ENCODE peak calls at places on chromosomes 13 and 19, in four cellular contexts. One of them, this sample, is unnamed. For H3K4me1, the result is how much of the 10 kb centered on the place peaks cover.

GRCh38 chr13:85529216-85529590 is 270.0 kb downstream of the SLITRK6 start:
- DNase-seq in CD8-positive, alpha-beta memory T cell: no peak
- DNase-seq in H9: no peak
- DNase-seq in RWPE2: no peak
- DNase-seq in this sample: no peak

GRCh38 chr19:2197270-2197669 is 33.5 kb downstream of the DOT1L start:
- DNase-seq in H9: no peak
- DNase-seq in CD8-positive, alpha-beta memory T cell: no peak
- DNase-seq in RWPE2: no peak
- DNase-seq in this sample: no peak

GRCh38 chr19:13839193-13839937 is 37.6 kb upstream of the NANOS3 start:
- DNase-seq in H9: peak
- DNase-seq in RWPE2: peak
- DNase-seq in CD8-positive, alpha-beta memory T cell: peak
- DNase-seq in this sample: peak

GRCh38 chr19:23597661-23598060 is 89.4 kb downstream of the ZNF675 start:
- DNase-seq in CD8-positive, alpha-beta memory T cell: no peak
- DNase-seq in H9: no peak
- DNase-seq in RWPE2: no peak
- DNase-seq in this sample: no peak

GRCh38 chr13:105518086-105518485 is 1017.4 kb downstream of the EFNB2 start:
- DNase-seq in CD8-positive, alpha-beta memory T cell: no peak
- DNase-seq in H9: no peak
- DNase-seq in RWPE2: no peak
- DNase-seq in this sample: no peak

GRCh38 chr19:48568345-48568886 is 16.4 kb downstream of the SULT2B1 start:
- DNase-seq in H9: peak
- DNase-seq in CD8-positive, alpha-beta memory T cell: peak
- DNase-seq in RWPE2: peak
- DNase-seq in this sample: peak

GRCh38 chr13:26951581-26952177 is 191.1 kb upstream of the GPR12 start:
- DNase-seq in CD8-positive, alpha-beta memory T cell: no peak
- DNase-seq in H9: no peak
- DNase-seq in RWPE2: no peak
- DNase-seq in this sample: peak

GRCh38 chr19:7480222-7480974 is 8.4 kb downstream of the PEX11G start:
- DNase-seq in H9: no peak
- DNase-seq in CD8-positive, alpha-beta memory T cell: no peak
- DNase-seq in RWPE2: no peak
- DNase-seq in this sample: no peak

GRCh38 chr13:44906230-44906629 is 83.0 kb downstream of the NUFIP1 start:
- DNase-seq in CD8-positive, alpha-beta memory T cell: no peak
- DNase-seq in RWPE2: no peak
- DNase-seq in H9: no peak
- DNase-seq in this sample: no peak

GRCh38 chr19:10289167-10289835 is 451 bp upstream of the ICAM5 start:
- DNase-seq in CD8-positive, alpha-beta memory T cell: peak
- DNase-seq in H9: peak
- DNase-seq in RWPE2: peak
- DNase-seq in this sample: peak

GRCh38 chr19:18831524-18832330 is at the start of gene UPF1:
- DNase-seq in CD8-positive, alpha-beta memory T cell: peak
- DNase-seq in RWPE2: peak
- DNase-seq in H9: peak
- DNase-seq in this sample: peak

GRCh38 chr19:54451997-54452396 is 3.0 kb downstream of the LENG8 start:
- DNase-seq in RWPE2: no peak
- DNase-seq in CD8-positive, alpha-beta memory T cell: no peak
- DNase-seq in H9: no peak
- DNase-seq in this sample: no peak

GRCh38 chr13:113000575-113000974 is 31.6 kb downstream of the MCF2L start:
- DNase-seq in CD8-positive, alpha-beta memory T cell: no peak
- DNase-seq in RWPE2: no peak
- DNase-seq in H9: no peak
- DNase-seq in this sample: no peak
- H3K4me1 ChIP-seq in CD8-positive, alpha-beta memory T cell: under half
- H3K4me1 ChIP-seq in RWPE2: under half
- H3K4me1 ChIP-seq in H9: under half
- H3K4me1 ChIP-seq in this sample: under half

GRCh38 chr13:48748681-48749080 is 95.0 kb downstream of the CYSLTR2 start:
- DNase-seq in CD8-positive, alpha-beta memory T cell: no peak
- DNase-seq in RWPE2: no peak
- DNase-seq in H9: no peak
- DNase-seq in this sample: no peak
- H3K27ac ChIP-seq in CD8-positive, alpha-beta memory T cell: no peak
- H3K27ac ChIP-seq in RWPE2: no peak
- H3K27ac ChIP-seq in H9: no peak
- H3K27ac ChIP-seq in this sample: no peak

DNA sequence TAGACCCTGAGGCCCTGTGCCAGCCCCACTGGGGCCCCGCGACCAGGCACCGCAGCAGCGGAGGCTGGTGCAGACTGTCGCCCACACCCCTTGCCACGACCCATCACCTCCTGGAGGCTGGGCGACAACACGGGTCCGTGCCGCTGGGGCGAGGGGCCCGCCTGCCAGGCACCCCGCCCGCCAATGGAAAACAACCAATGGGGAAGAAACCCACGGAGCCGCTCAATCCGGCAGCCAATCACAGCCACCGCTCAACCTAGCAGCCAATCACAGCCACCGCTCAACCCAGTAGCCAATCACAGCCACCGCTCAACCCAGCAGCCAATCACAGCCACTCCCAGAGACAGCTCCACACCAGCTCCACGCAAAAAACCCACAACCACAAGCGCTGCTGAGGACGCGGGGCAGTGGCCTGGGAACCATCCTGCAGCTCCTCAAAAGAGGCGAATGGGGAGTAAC is 29.7 kb downstream of the GPX4 start:
- DNase-seq in H9: peak
- DNase-seq in RWPE2: no peak
- DNase-seq in CD8-positive, alpha-beta memory T cell: peak
- DNase-seq in this sample: peak
- H3K4me1 ChIP-seq in H9: under half
- H3K4me1 ChIP-seq in RWPE2: under half
- H3K4me1 ChIP-seq in CD8-positive, alpha-beta memory T cell: under half
- H3K4me1 ChIP-seq in this sample: under half

GRCh38 chr13:24241336-24241735 is 68.0 kb upstream of the C1QTNF9 start:
- DNase-seq in CD8-positive, alpha-beta memory T cell: no peak
- DNase-seq in RWPE2: no peak
- DNase-seq in H9: no peak
- DNase-seq in this sample: no peak

GRCh38 chr13:24243311-24243710 is 66.1 kb upstream of the C1QTNF9 start:
- DNase-seq in CD8-positive, alpha-beta memory T cell: no peak
- DNase-seq in RWPE2: no peak
- DNase-seq in H9: no peak
- DNase-seq in this sample: no peak

GRCh38 chr13:24249586-24249985 is 59.8 kb upstream of the C1QTNF9 start:
- DNase-seq in RWPE2: no peak
- DNase-seq in CD8-positive, alpha-beta memory T cell: no peak
- DNase-seq in H9: no peak
- DNase-seq in this sample: no peak

GRCh38 chr13:24247016-24247415 is 62.4 kb upstream of the C1QTNF9 start:
- DNase-seq in CD8-positive, alpha-beta memory T cell: no peak
- DNase-seq in H9: no peak
- DNase-seq in RWPE2: no peak
- DNase-seq in this sample: no peak

GRCh38 chr13:24244802-24245201 is 64.6 kb upstream of the C1QTNF9 start:
- DNase-seq in H9: no peak
- DNase-seq in RWPE2: no peak
- DNase-seq in CD8-positive, alpha-beta memory T cell: no peak
- DNase-seq in this sample: peak
- H3K27ac ChIP-seq in H9: no peak
- H3K27ac ChIP-seq in RWPE2: no peak
- H3K27ac ChIP-seq in CD8-positive, alpha-beta memory T cell: no peak
- H3K27ac ChIP-seq in this sample: peak

DNA sequence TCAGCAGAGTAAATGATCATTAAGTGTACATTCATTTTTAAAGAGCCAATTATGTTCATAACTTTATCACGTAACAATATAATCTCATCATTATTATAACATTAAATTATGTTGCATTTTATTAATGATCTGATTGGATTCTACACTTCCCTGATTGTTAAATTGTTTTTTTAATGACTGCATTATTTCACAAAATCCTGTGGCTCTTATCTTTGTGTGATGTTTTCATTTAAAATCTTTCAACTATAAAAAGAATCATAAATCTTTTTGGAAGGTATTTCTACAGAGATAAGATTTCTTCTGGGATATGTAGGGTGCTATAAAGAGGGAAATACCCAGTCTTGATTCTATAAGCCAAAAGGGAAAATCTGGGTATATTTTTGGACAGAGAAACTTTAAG is 101.7 kb downstream of the ZIC5 start:
- DNase-seq in H9: no peak
- DNase-seq in RWPE2: no peak
- DNase-seq in CD8-positive, alpha-beta memory T cell: no peak
- DNase-seq in this sample: no peak
- H3K4me1 ChIP-seq in H9: under half
- H3K4me1 ChIP-seq in RWPE2: under half
- H3K4me1 ChIP-seq in CD8-positive, alpha-beta memory T cell: under half
- H3K4me1 ChIP-seq in this sample: under half

DNA sequence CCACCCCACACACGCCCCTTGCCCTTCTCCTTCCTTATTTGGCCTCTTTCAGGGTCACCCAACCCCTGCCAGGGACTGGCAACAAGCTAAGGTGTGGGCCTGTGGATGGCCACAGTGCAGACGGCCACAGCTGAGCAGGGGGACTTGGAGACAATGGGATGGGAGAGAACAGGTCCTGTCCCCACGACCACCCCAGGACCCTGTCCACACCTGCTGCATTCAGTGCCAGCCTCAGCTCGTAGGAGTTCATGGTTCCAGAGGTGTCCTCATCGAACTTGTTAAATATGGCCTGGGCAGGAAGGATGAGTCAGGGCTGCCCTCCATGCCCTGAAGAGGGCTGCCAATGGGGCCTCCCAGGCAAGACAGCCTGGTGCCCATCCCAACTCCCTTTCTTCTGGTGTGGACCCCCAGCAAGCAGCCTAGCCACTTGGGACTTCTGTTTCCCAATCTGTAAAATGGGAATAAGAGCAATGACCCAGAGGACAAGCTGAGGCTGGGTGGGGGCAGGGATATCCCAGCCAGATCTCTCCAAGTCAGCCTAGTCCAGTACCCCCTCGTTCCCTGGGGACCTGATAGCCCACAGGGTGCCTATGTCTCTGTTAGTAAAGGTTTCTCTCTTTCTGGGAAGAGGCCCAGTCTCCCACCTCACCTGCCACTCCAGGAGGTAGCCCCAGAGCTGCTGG is 10.6 kb downstream of the CAPN12 start:
- DNase-seq in CD8-positive, alpha-beta memory T cell: no peak
- DNase-seq in H9: peak
- DNase-seq in RWPE2: peak
- DNase-seq in this sample: peak
- H3K27ac ChIP-seq in CD8-positive, alpha-beta memory T cell: peak
- H3K27ac ChIP-seq in H9: no peak
- H3K27ac ChIP-seq in RWPE2: peak
- H3K27ac ChIP-seq in this sample: peak

DNA sequence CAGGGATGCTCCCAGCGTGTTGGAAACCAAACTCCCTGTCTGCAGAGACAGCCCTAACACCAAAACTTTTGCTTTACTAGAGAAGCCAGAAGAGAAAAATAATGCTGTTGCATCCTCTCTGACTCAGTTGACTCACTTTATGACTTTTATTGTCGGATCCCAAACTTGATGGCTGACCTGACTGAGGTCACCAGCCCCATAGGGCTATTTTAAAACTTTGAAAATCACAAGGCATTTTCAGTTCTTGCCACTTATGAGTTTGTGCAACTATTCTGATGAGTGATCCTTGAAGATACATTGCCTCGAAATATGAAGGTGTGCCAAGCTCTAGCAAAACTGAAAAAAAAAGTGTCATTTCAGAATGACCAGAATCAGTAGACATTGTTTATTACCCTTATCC is 320.2 kb downstream of the DLEU7 start:
- DNase-seq in CD8-positive, alpha-beta memory T cell: no peak
- DNase-seq in H9: no peak
- DNase-seq in RWPE2: no peak
- DNase-seq in this sample: no peak
- H3K4me1 ChIP-seq in CD8-positive, alpha-beta memory T cell: under half
- H3K4me1 ChIP-seq in H9: under half
- H3K4me1 ChIP-seq in RWPE2: under half
- H3K4me1 ChIP-seq in this sample: under half

This sample was measured in colonic mucosa.